ENCODE peak calls at places on chromosome 9, in four cellular contexts. One of them, this sample, is unnamed.
A peak's percentile ranks its signal among the peaks of the same experiment; 100 is the strongest.

GRCh38 chr9:124215956-124216355 is 41.8 kb upstream of the NEK6 start:
- DNase-seq in H1: no peak
- DNase-seq in GM12878: no peak
- DNase-seq in GM12891: no peak
- DNase-seq in this sample: no peak

GRCh38 chr9:20001058-20001457 is 212.2 kb upstream of the SLC24A2 start:
- DNase-seq in GM12891: no peak
- DNase-seq in GM12878: no peak
- DNase-seq in H1: no peak
- DNase-seq in this sample: no peak

GRCh38 chr9:100317706-100318105 is 35.0 kb downstream of the TEX10 start:
- DNase-seq in H1: no peak
- DNase-seq in GM12878: no peak
- DNase-seq in GM12891: no peak
- DNase-seq in this sample: no peak

GRCh38 chr9:19162956-19163355 is 35.7 kb upstream of the PLIN2 start:
- DNase-seq in H1: no peak
- DNase-seq in GM12891: no peak
- DNase-seq in GM12878: no peak
- DNase-seq in this sample: no peak

GRCh38 chr9:109181284-109181683 is 14.2 kb upstream of the FRRS1L start:
- DNase-seq in GM12878: peak; percentile 51
- DNase-seq in H1: no peak
- DNase-seq in GM12891: peak; percentile 30
- DNase-seq in this sample: peak; percentile 41

GRCh38 chr9:136143215-136144001 is 24.7 kb upstream of the TMEM250 start:
- DNase-seq in H1: no peak
- DNase-seq in GM12891: no peak
- DNase-seq in GM12878: no peak
- DNase-seq in this sample: no peak

GRCh38 chr9:121607434-121608248 is 43.8 kb upstream of the DAB2IP start:
- DNase-seq in GM12878: no peak
- DNase-seq in GM12891: no peak
- DNase-seq in H1: no peak
- DNase-seq in this sample: no peak

GRCh38 chr9:29556746-29557145 is 1983.5 kb upstream of the C9orf72 start:
- DNase-seq in GM12878: no peak
- DNase-seq in GM12891: no peak
- DNase-seq in H1: no peak
- DNase-seq in this sample: no peak

GRCh38 chr9:33024966-33025571 is at the start of gene DNAJA1:
- DNase-seq in H1: peak; percentile 60
- DNase-seq in GM12878: peak; percentile 57
- DNase-seq in GM12891: peak; percentile 82
- DNase-seq in this sample: peak; percentile 81

GRCh38 chr9:32378496-32378895 is 5.9 kb upstream of the ACO1 start:
- DNase-seq in GM12891: peak; percentile 24
- DNase-seq in GM12878: peak; percentile 40
- DNase-seq in H1: no peak
- DNase-seq in this sample: no peak

GRCh38 chr9:127503947-127504886 is 52.9 kb downstream of the LRSAM1 start:
- DNase-seq in GM12891: peak; percentile 74
- DNase-seq in H1: peak; percentile 88
- DNase-seq in GM12878: no peak
- DNase-seq in this sample: peak; percentile 59

GRCh38 chr9:80994892-80995291 is 694.5 kb downstream of the TLE1 start:
- DNase-seq in H1: no peak
- DNase-seq in GM12878: no peak
- DNase-seq in GM12891: no peak
- DNase-seq in this sample: no peak

GRCh38 chr9:98356326-98356725 is 100.9 kb upstream of the TBC1D2 start:
- DNase-seq in GM12878: no peak
- DNase-seq in GM12891: no peak
- DNase-seq in H1: no peak
- DNase-seq in this sample: no peak

GRCh38 chr9:98359569-98359968 is 104.1 kb upstream of the TBC1D2 start:
- DNase-seq in GM12891: no peak
- DNase-seq in GM12878: no peak
- DNase-seq in H1: no peak
- DNase-seq in this sample: no peak

GRCh38 chr9:98360176-98360708 is 104.8 kb upstream of the TBC1D2 start:
- DNase-seq in GM12891: no peak
- DNase-seq in GM12878: no peak
- DNase-seq in H1: no peak
- DNase-seq in this sample: no peak

GRCh38 chr9:98356953-98357352 is 101.5 kb upstream of the TBC1D2 start:
- DNase-seq in GM12891: no peak
- DNase-seq in H1: no peak
- DNase-seq in GM12878: no peak
- DNase-seq in this sample: no peak

DNA sequence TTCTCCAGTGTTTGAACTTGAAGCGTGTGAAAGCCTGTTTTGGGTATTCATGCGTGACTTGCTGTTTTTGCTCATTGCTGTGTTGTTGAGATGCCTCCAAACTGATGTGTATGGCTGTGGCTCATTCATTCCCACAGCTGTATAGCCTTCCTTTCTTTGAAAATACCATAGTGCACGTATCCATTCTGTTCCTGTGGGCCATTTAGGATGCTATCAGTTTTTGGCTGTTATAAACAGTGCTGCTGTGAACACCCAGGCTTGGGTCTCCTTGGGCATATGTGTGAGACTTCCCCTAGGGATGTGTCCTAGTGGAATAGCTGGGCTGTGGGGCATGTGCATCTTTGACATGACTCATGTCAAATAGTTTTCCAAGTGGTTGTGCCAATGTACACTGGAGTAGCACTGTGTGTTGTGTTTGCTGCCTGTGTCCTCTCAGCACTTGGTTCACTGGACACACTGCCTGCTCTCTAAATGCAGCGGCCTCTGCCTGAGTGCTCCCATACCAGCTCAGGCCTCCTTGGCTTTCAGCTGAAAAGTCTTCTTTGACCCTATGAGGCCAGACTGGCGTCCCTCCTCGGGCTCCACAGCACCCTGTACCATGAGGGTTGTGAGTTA is 102.6 kb upstream of the TBC1D2 start:
- DNase-seq in GM12878: no peak
- DNase-seq in H1: no peak
- DNase-seq in GM12891: no peak
- DNase-seq in this sample: no peak
- TF ChIP-seq TAF1 in GM12878: no peak
- TF ChIP-seq TAF1 in H1: no peak
- TF ChIP-seq TAF1 in GM12891: no peak
- TF ChIP-seq TAF1 in this sample: no peak

DNA sequence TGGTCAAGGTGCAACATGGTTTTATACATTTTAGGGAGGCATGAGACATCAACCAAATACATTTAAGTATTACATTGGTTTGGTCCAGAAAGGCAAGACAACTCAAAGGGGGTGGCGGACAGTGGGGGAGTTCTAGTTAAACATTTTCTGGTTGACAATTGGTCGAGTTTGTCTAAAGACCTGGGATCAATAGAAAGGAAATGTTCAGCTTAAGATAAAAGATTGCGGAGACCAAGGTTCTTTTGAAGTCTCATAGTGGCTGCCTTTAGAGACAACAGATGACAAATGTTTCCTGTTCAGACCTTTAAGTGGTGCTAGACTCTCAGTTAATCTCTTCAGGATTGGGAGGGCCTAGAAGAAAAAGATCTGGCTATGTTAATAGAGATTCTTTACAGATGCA is 47.7 kb upstream of the TTC39B start:
- DNase-seq in H1: no peak
- DNase-seq in GM12878: no peak
- DNase-seq in GM12891: no peak
- DNase-seq in this sample: no peak
- TF ChIP-seq POLR2A in H1: no peak
- TF ChIP-seq POLR2A in GM12878: no peak
- TF ChIP-seq POLR2A in GM12891: no peak
- TF ChIP-seq POLR2A in this sample: no peak

GRCh38 chr9:131500377-131500776 is 2.3 kb upstream of the POMT1 start:
- DNase-seq in GM12878: no peak
- DNase-seq in H1: no peak
- DNase-seq in GM12891: no peak
- DNase-seq in this sample: no peak
- TF ChIP-seq TAF1 in GM12878: no peak
- TF ChIP-seq TAF1 in H1: no peak
- TF ChIP-seq TAF1 in GM12891: no peak
- TF ChIP-seq TAF1 in this sample: no peak

GRCh38 chr9:131636593-131636992 is 91.3 kb downstream of the PRRT1B start:
- DNase-seq in GM12878: no peak
- DNase-seq in GM12891: no peak
- DNase-seq in H1: no peak
- DNase-seq in this sample: no peak

GRCh38 chr9:131635912-131636311 is 90.6 kb downstream of the PRRT1B start:
- DNase-seq in GM12891: no peak
- DNase-seq in GM12878: no peak
- DNase-seq in H1: no peak
- DNase-seq in this sample: no peak

GRCh38 chr9:131631254-131631653 is 85.9 kb downstream of the PRRT1B start:
- DNase-seq in H1: no peak
- DNase-seq in GM12878: no peak
- DNase-seq in GM12891: no peak
- DNase-seq in this sample: no peak

GRCh38 chr9:131633491-131634031 is 88.2 kb downstream of the PRRT1B start:
- DNase-seq in GM12878: no peak
- DNase-seq in H1: no peak
- DNase-seq in GM12891: no peak
- DNase-seq in this sample: no peak

GRCh38 chr9:131635285-131635684 is 90.0 kb downstream of the PRRT1B start:
- DNase-seq in GM12878: no peak
- DNase-seq in H1: peak; percentile 39
- DNase-seq in GM12891: no peak
- DNase-seq in this sample: no peak
- TF ChIP-seq POLR2A in GM12878: no peak
- TF ChIP-seq POLR2A in H1: no peak
- TF ChIP-seq POLR2A in GM12891: no peak
- TF ChIP-seq POLR2A in this sample: no peak

GRCh38 chr9:132006657-132007370 is 72.9 kb downstream of the MED27 start:
- DNase-seq in H1: no peak
- DNase-seq in GM12891: peak; percentile 22
- DNase-seq in GM12878: peak; percentile 67
- DNase-seq in this sample: peak; percentile 16
- TF ChIP-seq TAF1 in H1: no peak
- TF ChIP-seq TAF1 in GM12891: no peak
- TF ChIP-seq TAF1 in GM12878: no peak
- TF ChIP-seq TAF1 in this sample: no peak

GRCh38 chr9:78777747-78778146 is 480.8 kb downstream of the PSAT1 start:
- DNase-seq in H1: no peak
- DNase-seq in GM12878: no peak
- DNase-seq in GM12891: no peak
- DNase-seq in this sample: no peak
- TF ChIP-seq POLR2A in H1: no peak
- TF ChIP-seq POLR2A in GM12878: no peak
- TF ChIP-seq POLR2A in GM12891: no peak
- TF ChIP-seq POLR2A in this sample: no peak

DNA sequence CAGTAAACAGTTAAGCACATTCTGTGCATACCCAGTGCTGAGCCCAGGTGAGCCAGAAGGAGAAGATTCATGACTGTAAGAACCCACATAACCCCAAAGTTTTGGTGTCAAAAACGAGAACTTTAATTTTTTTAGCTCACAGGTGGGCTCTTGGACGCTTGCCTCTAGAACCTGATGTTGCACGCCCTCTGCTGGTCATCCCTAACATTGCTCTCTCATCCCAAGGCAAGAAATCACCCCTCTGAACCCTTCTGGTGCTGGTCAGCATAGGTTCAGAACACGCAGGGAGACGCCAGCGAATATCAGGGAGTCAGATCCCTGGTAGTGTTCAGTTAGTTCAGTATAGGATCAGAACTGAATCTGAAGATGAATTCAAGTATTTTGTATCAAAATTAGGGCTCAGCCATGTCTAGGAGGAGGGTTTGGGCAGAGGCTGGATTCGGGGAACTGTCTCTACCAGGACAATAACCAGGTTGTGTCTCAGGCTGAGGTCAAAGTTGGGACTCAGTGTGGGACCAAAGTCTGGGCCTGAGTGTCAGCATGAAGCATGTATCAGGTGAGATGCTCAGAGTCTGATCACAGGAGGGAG is 4.1 kb upstream of the DNAJB5 start:
- DNase-seq in GM12878: no peak
- DNase-seq in GM12891: no peak
- DNase-seq in H1: no peak
- DNase-seq in this sample: no peak
- TF ChIP-seq TAF1 in GM12878: no peak
- TF ChIP-seq TAF1 in GM12891: no peak
- TF ChIP-seq TAF1 in H1: no peak
- TF ChIP-seq TAF1 in this sample: no peak

This sample was measured in GM12892.